ENCODE peak calls at places on chromosomes 12 and 14, in five cellular contexts. One of them, this sample, is unnamed.

GRCh38 chr12:89192419-89192818 is 159.9 kb downstream of the DUSP6 start:
- DNase-seq in omental fat pad: no peak
- DNase-seq in MCF 10A: no peak
- DNase-seq in cardiac fibroblast: peak
- DNase-seq in mammary epithelial cell: no peak
- DNase-seq in this sample: no peak

GRCh38 chr12:26273811-26274210 is 78.4 kb downstream of the SSPN start:
- DNase-seq in omental fat pad: no peak
- DNase-seq in MCF 10A: no peak
- DNase-seq in cardiac fibroblast: peak
- DNase-seq in mammary epithelial cell: no peak
- DNase-seq in this sample: no peak

GRCh38 chr12:48351022-48351708 is 446 bp upstream of the ZNF641 start:
- DNase-seq in omental fat pad: peak
- DNase-seq in MCF 10A: peak
- DNase-seq in cardiac fibroblast: peak
- DNase-seq in mammary epithelial cell: peak
- DNase-seq in this sample: peak

GRCh38 chr12:101021911-101022388 is 188.1 kb downstream of the SLC5A8 start:
- DNase-seq in omental fat pad: no peak
- DNase-seq in MCF 10A: peak
- DNase-seq in cardiac fibroblast: peak
- DNase-seq in mammary epithelial cell: peak
- DNase-seq in this sample: no peak

GRCh38 chr12:97877404-97877803 is 414.8 kb downstream of the RMST start:
- DNase-seq in omental fat pad: no peak
- DNase-seq in MCF 10A: no peak
- DNase-seq in cardiac fibroblast: no peak
- DNase-seq in mammary epithelial cell: no peak
- DNase-seq in this sample: no peak

GRCh38 chr12:56041579-56042429 is at the start of gene RPS26:
- DNase-seq in omental fat pad: peak
- DNase-seq in MCF 10A: peak
- DNase-seq in cardiac fibroblast: peak
- DNase-seq in mammary epithelial cell: peak
- DNase-seq in this sample: peak

GRCh38 chr12:68352067-68352466 is 19.9 kb upstream of the MDM1 start:
- DNase-seq in omental fat pad: no peak
- DNase-seq in MCF 10A: no peak
- DNase-seq in cardiac fibroblast: no peak
- DNase-seq in mammary epithelial cell: no peak
- DNase-seq in this sample: no peak

GRCh38 chr14:59631237-59631636 is 54.6 kb upstream of the CCDC175 start:
- DNase-seq in omental fat pad: no peak
- DNase-seq in MCF 10A: peak
- DNase-seq in cardiac fibroblast: peak
- DNase-seq in mammary epithelial cell: peak
- DNase-seq in this sample: no peak

GRCh38 chr12:72346331-72346944 is 74.3 kb downstream of the TRHDE start:
- DNase-seq in omental fat pad: no peak
- DNase-seq in MCF 10A: peak
- DNase-seq in cardiac fibroblast: peak
- DNase-seq in mammary epithelial cell: peak
- DNase-seq in this sample: peak

GRCh38 chr12:26704684-26705475 is 128.1 kb downstream of the ITPR2 start:
- DNase-seq in omental fat pad: no peak
- DNase-seq in MCF 10A: no peak
- DNase-seq in cardiac fibroblast: peak
- DNase-seq in mammary epithelial cell: no peak
- DNase-seq in this sample: no peak

GRCh38 chr14:78486081-78486480 is 315.9 kb downstream of the NRXN3 start:
- DNase-seq in omental fat pad: no peak
- DNase-seq in MCF 10A: no peak
- DNase-seq in cardiac fibroblast: no peak
- DNase-seq in mammary epithelial cell: no peak
- DNase-seq in this sample: no peak

GRCh38 chr12:124796303-124796957 is 67.2 kb downstream of the SCARB1 start:
- DNase-seq in omental fat pad: no peak
- DNase-seq in MCF 10A: no peak
- DNase-seq in cardiac fibroblast: no peak
- DNase-seq in mammary epithelial cell: no peak
- DNase-seq in this sample: no peak

GRCh38 chr14:22319526-22320352 is 269.3 kb downstream of the DAD1 start:
- DNase-seq in omental fat pad: no peak
- DNase-seq in MCF 10A: peak
- DNase-seq in cardiac fibroblast: peak
- DNase-seq in mammary epithelial cell: peak
- DNase-seq in this sample: no peak

GRCh38 chr14:72488551-72488950 is 405.4 kb downstream of the DPF3 start:
- DNase-seq in omental fat pad: no peak
- DNase-seq in MCF 10A: no peak
- DNase-seq in cardiac fibroblast: no peak
- DNase-seq in mammary epithelial cell: no peak
- DNase-seq in this sample: no peak

GRCh38 chr14:103141117-103141796 is 18.0 kb downstream of the TNFAIP2 start:
- DNase-seq in omental fat pad: no peak
- DNase-seq in MCF 10A: peak
- DNase-seq in cardiac fibroblast: peak
- DNase-seq in mammary epithelial cell: peak
- DNase-seq in this sample: no peak

GRCh38 chr12:124919646-124920352 is 5.3 kb upstream of the UBC start:
- DNase-seq in omental fat pad: no peak
- DNase-seq in MCF 10A: peak
- DNase-seq in cardiac fibroblast: no peak
- DNase-seq in mammary epithelial cell: peak
- DNase-seq in this sample: no peak

GRCh38 chr14:75968461-75968860 is 13.3 kb downstream of the TGFB3 start:
- DNase-seq in omental fat pad: no peak
- DNase-seq in MCF 10A: no peak
- DNase-seq in cardiac fibroblast: peak
- DNase-seq in mammary epithelial cell: no peak
- DNase-seq in this sample: no peak

GRCh38 chr12:128619263-128619662 is 204.5 kb downstream of the SLC15A4 start:
- DNase-seq in omental fat pad: no peak
- DNase-seq in MCF 10A: no peak
- DNase-seq in cardiac fibroblast: no peak
- DNase-seq in mammary epithelial cell: no peak
- DNase-seq in this sample: no peak

GRCh38 chr14:33564774-33565630 is 385.9 kb downstream of the EGLN3 start:
- DNase-seq in omental fat pad: no peak
- DNase-seq in MCF 10A: peak
- DNase-seq in cardiac fibroblast: peak
- DNase-seq in mammary epithelial cell: peak
- DNase-seq in this sample: no peak

GRCh38 chr12:98352218-98352811 is 163.1 kb upstream of the TMPO start:
- DNase-seq in omental fat pad: no peak
- DNase-seq in MCF 10A: peak
- DNase-seq in cardiac fibroblast: peak
- DNase-seq in mammary epithelial cell: peak
- DNase-seq in this sample: no peak

GRCh38 chr14:27040552-27040951 is 442.7 kb upstream of the NOVA1 start:
- DNase-seq in omental fat pad: no peak
- DNase-seq in MCF 10A: peak
- DNase-seq in cardiac fibroblast: no peak
- DNase-seq in mammary epithelial cell: no peak
- DNase-seq in this sample: no peak

GRCh38 chr12:54701940-54702592 is 53.9 kb upstream of the DCD start:
- DNase-seq in omental fat pad: no peak
- DNase-seq in MCF 10A: peak
- DNase-seq in cardiac fibroblast: peak
- DNase-seq in mammary epithelial cell: peak
- DNase-seq in this sample: no peak

GRCh38 chr14:94115631-94116030 is 5.1 kb downstream of the IFI27 start:
- DNase-seq in omental fat pad: peak
- DNase-seq in MCF 10A: no peak
- DNase-seq in cardiac fibroblast: no peak
- DNase-seq in mammary epithelial cell: no peak
- DNase-seq in this sample: no peak

GRCh38 chr14:74963705-74964271 is 8.4 kb upstream of the PGF start:
- DNase-seq in omental fat pad: no peak
- DNase-seq in MCF 10A: peak
- DNase-seq in cardiac fibroblast: peak
- DNase-seq in mammary epithelial cell: peak
- DNase-seq in this sample: no peak

GRCh38 chr12:46774011-46774633 is 51.7 kb downstream of the SLC38A4 start:
- DNase-seq in omental fat pad: no peak
- DNase-seq in MCF 10A: peak
- DNase-seq in cardiac fibroblast: peak
- DNase-seq in mammary epithelial cell: no peak
- DNase-seq in this sample: no peak

GRCh38 chr14:31479026-31479425 is 8.8 kb downstream of the GPR33 start:
- DNase-seq in omental fat pad: no peak
- DNase-seq in MCF 10A: no peak
- DNase-seq in cardiac fibroblast: no peak
- DNase-seq in mammary epithelial cell: no peak
- DNase-seq in this sample: no peak

DNA sequence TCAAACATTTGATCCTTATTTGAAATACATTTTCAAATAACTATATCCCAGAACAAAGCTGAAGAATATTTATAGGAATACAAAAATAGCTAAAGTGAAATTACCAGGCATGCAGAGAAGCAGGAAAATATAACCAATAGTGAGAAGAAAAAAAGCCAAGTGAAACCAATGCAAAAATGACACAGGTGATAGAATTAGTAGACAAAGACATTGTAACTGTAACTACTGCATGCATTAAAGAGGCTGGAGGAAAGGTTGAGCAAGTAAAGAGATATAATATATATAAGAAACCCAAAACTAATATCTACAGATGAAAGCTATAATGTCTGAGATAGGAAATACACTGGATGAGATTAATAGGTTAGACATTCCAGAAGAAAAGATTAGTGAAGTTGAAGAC is 49.2 kb upstream of the PRPF39 start:
- DNase-seq in omental fat pad: no peak
- DNase-seq in MCF 10A: no peak
- DNase-seq in cardiac fibroblast: no peak
- DNase-seq in mammary epithelial cell: no peak
- DNase-seq in this sample: no peak
- TF ChIP-seq CTCF in omental fat pad: no peak
- TF ChIP-seq CTCF in MCF 10A: no peak
- TF ChIP-seq CTCF in cardiac fibroblast: no peak
- TF ChIP-seq CTCF in mammary epithelial cell: no peak
- TF ChIP-seq CTCF in this sample: no peak

DNA sequence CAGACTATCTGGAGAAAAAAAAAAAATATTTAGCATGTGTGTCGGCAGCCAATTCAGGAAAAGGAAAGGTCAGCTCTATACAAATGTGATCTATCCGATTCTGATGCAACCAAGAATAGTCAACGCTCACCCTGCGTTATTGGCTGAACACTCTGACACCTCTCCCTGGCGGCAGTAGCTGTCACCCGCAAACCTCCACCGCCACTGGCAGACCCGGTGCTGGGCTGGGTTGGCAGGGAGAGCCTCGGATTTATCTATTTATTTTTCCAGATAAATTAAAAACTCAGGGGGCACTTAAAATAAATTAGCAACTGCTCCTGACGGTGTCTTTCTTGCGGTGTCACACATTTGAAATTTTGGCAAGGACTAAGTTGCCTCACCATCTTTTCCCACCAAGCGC is 409.8 kb downstream of the VRK1 start:
- DNase-seq in omental fat pad: no peak
- DNase-seq in MCF 10A: no peak
- DNase-seq in cardiac fibroblast: no peak
- DNase-seq in mammary epithelial cell: no peak
- DNase-seq in this sample: no peak
- TF ChIP-seq CTCF in omental fat pad: no peak
- TF ChIP-seq CTCF in MCF 10A: no peak
- TF ChIP-seq CTCF in cardiac fibroblast: no peak
- TF ChIP-seq CTCF in mammary epithelial cell: no peak
- TF ChIP-seq CTCF in this sample: no peak

GRCh38 chr14:56417173-56417572 is 162.4 kb upstream of the TMEM260 start:
- DNase-seq in omental fat pad: no peak
- DNase-seq in MCF 10A: no peak
- DNase-seq in cardiac fibroblast: peak
- DNase-seq in mammary epithelial cell: no peak
- DNase-seq in this sample: no peak

GRCh38 chr14:56413721-56414120 is 165.9 kb upstream of the TMEM260 start:
- DNase-seq in omental fat pad: no peak
- DNase-seq in MCF 10A: no peak
- DNase-seq in cardiac fibroblast: no peak
- DNase-seq in mammary epithelial cell: no peak
- DNase-seq in this sample: no peak

GRCh38 chr14:56412453-56413434 is 166.9 kb upstream of the TMEM260 start:
- DNase-seq in omental fat pad: no peak
- DNase-seq in MCF 10A: no peak
- DNase-seq in cardiac fibroblast: no peak
- DNase-seq in mammary epithelial cell: no peak
- DNase-seq in this sample: no peak

GRCh38 chr14:56414231-56414630 is 165.4 kb upstream of the TMEM260 start:
- DNase-seq in omental fat pad: no peak
- DNase-seq in MCF 10A: no peak
- DNase-seq in cardiac fibroblast: peak
- DNase-seq in mammary epithelial cell: no peak
- DNase-seq in this sample: no peak

GRCh38 chr14:56416213-56416612 is 163.4 kb upstream of the TMEM260 start:
- DNase-seq in omental fat pad: no peak
- DNase-seq in MCF 10A: no peak
- DNase-seq in cardiac fibroblast: no peak
- DNase-seq in mammary epithelial cell: no peak
- DNase-seq in this sample: no peak
- TF ChIP-seq CTCF in omental fat pad: no peak
- TF ChIP-seq CTCF in MCF 10A: no peak
- TF ChIP-seq CTCF in cardiac fibroblast: no peak
- TF ChIP-seq CTCF in mammary epithelial cell: no peak
- TF ChIP-seq CTCF in this sample: no peak

GRCh38 chr12:96099431-96099830 is 64.0 kb upstream of the LTA4H start:
- DNase-seq in omental fat pad: no peak
- DNase-seq in MCF 10A: no peak
- DNase-seq in cardiac fibroblast: no peak
- DNase-seq in mammary epithelial cell: no peak
- DNase-seq in this sample: no peak

GRCh38 chr12:96101806-96102205 is 66.4 kb upstream of the LTA4H start:
- DNase-seq in omental fat pad: no peak
- DNase-seq in MCF 10A: no peak
- DNase-seq in cardiac fibroblast: no peak
- DNase-seq in mammary epithelial cell: no peak
- DNase-seq in this sample: no peak

GRCh38 chr12:96098631-96099030 is 63.2 kb upstream of the LTA4H start:
- DNase-seq in omental fat pad: no peak
- DNase-seq in MCF 10A: no peak
- DNase-seq in cardiac fibroblast: no peak
- DNase-seq in mammary epithelial cell: no peak
- DNase-seq in this sample: no peak

GRCh38 chr12:96103067-96103650 is 67.8 kb upstream of the LTA4H start:
- DNase-seq in omental fat pad: no peak
- DNase-seq in MCF 10A: no peak
- DNase-seq in cardiac fibroblast: peak
- DNase-seq in mammary epithelial cell: no peak
- DNase-seq in this sample: no peak

DNA sequence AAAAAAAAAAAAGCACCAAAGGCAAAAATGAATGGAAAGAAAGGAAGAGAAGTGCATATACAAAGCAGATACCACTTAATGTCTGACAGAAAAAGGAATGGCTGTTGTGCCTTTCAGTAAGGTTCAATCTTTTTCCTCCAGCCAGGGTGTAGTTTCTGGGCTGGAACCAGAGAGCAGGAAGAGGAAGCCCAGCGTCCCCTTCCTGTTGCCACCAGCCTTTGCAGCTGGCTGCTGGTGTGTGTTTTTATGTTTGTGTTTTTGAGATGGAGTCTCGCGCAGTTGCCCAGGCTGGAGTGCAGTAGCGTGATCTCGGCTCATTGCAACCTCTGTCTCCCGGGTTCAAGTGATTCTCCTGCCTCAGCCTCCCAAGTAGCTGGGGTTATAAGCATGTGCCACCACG is 64.6 kb upstream of the LTA4H start:
- DNase-seq in omental fat pad: no peak
- DNase-seq in MCF 10A: no peak
- DNase-seq in cardiac fibroblast: no peak
- DNase-seq in mammary epithelial cell: no peak
- DNase-seq in this sample: no peak
- TF ChIP-seq CTCF in omental fat pad: no peak
- TF ChIP-seq CTCF in MCF 10A: no peak
- TF ChIP-seq CTCF in cardiac fibroblast: no peak
- TF ChIP-seq CTCF in mammary epithelial cell: no peak
- TF ChIP-seq CTCF in this sample: no peak

This sample was measured in mesothelial cell of epicardium.